ENCODE peak calls at places on chromosomes 13 and 19, in seven cellular contexts. One of them, this sample, is unnamed. For H3K36me3, the result is how much of the 10 kb centered on the place peaks cover.

GRCh38 chr19:19103167-19103566 is 35.1 kb downstream of the TMEM161A start:
- DNase-seq in H1: no peak
- DNase-seq in stomach: no peak
- DNase-seq in SK-N-SH: no peak
- DNase-seq in tibial nerve: no peak
- DNase-seq in transverse colon: no peak
- DNase-seq in ovary: no peak
- DNase-seq in this sample: no peak

GRCh38 chr19:31572671-31573298 is 223.5 kb upstream of the TSHZ3 start:
- DNase-seq in H1: no peak
- DNase-seq in ovary: no peak
- DNase-seq in transverse colon: no peak
- DNase-seq in tibial nerve: no peak
- DNase-seq in stomach: no peak
- DNase-seq in SK-N-SH: no peak
- DNase-seq in this sample: peak

GRCh38 chr19:33558846-33559245 is 37.3 kb upstream of the PEPD start:
- DNase-seq in H1: no peak
- DNase-seq in tibial nerve: peak
- DNase-seq in SK-N-SH: no peak
- DNase-seq in transverse colon: no peak
- DNase-seq in stomach: no peak
- DNase-seq in ovary: no peak
- DNase-seq in this sample: peak

GRCh38 chr19:13935765-13936486 is 2.3 kb downstream of the PODNL1 start:
- DNase-seq in H1: no peak
- DNase-seq in SK-N-SH: peak
- DNase-seq in stomach: no peak
- DNase-seq in transverse colon: no peak
- DNase-seq in ovary: no peak
- DNase-seq in tibial nerve: no peak
- DNase-seq in this sample: no peak

GRCh38 chr19:38722947-38723605 is 21.2 kb downstream of the CAPN12 start:
- DNase-seq in tibial nerve: no peak
- DNase-seq in H1: no peak
- DNase-seq in SK-N-SH: no peak
- DNase-seq in stomach: no peak
- DNase-seq in ovary: no peak
- DNase-seq in transverse colon: no peak
- DNase-seq in this sample: no peak

GRCh38 chr19:55552620-55553019 is 7.3 kb upstream of the SBK3 start:
- DNase-seq in transverse colon: no peak
- DNase-seq in SK-N-SH: no peak
- DNase-seq in stomach: no peak
- DNase-seq in H1: no peak
- DNase-seq in tibial nerve: no peak
- DNase-seq in ovary: peak
- DNase-seq in this sample: no peak

GRCh38 chr13:38635030-38635429 is 51.8 kb upstream of the FREM2 start:
- DNase-seq in SK-N-SH: no peak
- DNase-seq in ovary: no peak
- DNase-seq in transverse colon: no peak
- DNase-seq in stomach: no peak
- DNase-seq in H1: no peak
- DNase-seq in tibial nerve: no peak
- DNase-seq in this sample: no peak

GRCh38 chr19:30873691-30874090 is 475.5 kb downstream of the TSHZ3 start:
- DNase-seq in tibial nerve: no peak
- DNase-seq in H1: no peak
- DNase-seq in transverse colon: no peak
- DNase-seq in ovary: no peak
- DNase-seq in stomach: no peak
- DNase-seq in SK-N-SH: no peak
- DNase-seq in this sample: no peak

GRCh38 chr19:20503536-20503935 is 62.0 kb downstream of the ZNF737 start:
- DNase-seq in tibial nerve: no peak
- DNase-seq in stomach: peak
- DNase-seq in ovary: no peak
- DNase-seq in transverse colon: no peak
- DNase-seq in SK-N-SH: no peak
- DNase-seq in H1: no peak
- DNase-seq in this sample: no peak

GRCh38 chr19:2114218-2114617 is 17.5 kb downstream of the IZUMO4 start:
- DNase-seq in transverse colon: no peak
- DNase-seq in stomach: no peak
- DNase-seq in SK-N-SH: no peak
- DNase-seq in H1: no peak
- DNase-seq in tibial nerve: no peak
- DNase-seq in ovary: no peak
- DNase-seq in this sample: no peak

GRCh38 chr19:2112516-2113320 is 16.0 kb downstream of the IZUMO4 start:
- DNase-seq in ovary: no peak
- DNase-seq in tibial nerve: no peak
- DNase-seq in stomach: no peak
- DNase-seq in H1: no peak
- DNase-seq in transverse colon: no peak
- DNase-seq in SK-N-SH: no peak
- DNase-seq in this sample: no peak

GRCh38 chr19:2114821-2115220 is 18.1 kb downstream of the IZUMO4 start:
- DNase-seq in H1: no peak
- DNase-seq in SK-N-SH: no peak
- DNase-seq in transverse colon: no peak
- DNase-seq in stomach: no peak
- DNase-seq in tibial nerve: no peak
- DNase-seq in ovary: no peak
- DNase-seq in this sample: no peak

GRCh38 chr19:2115324-2115723 is 18.6 kb downstream of the IZUMO4 start:
- DNase-seq in H1: no peak
- DNase-seq in transverse colon: no peak
- DNase-seq in ovary: no peak
- DNase-seq in stomach: no peak
- DNase-seq in SK-N-SH: no peak
- DNase-seq in tibial nerve: no peak
- DNase-seq in this sample: no peak

GRCh38 chr19:2113436-2114211 is 16.9 kb downstream of the IZUMO4 start:
- DNase-seq in ovary: no peak
- DNase-seq in tibial nerve: no peak
- DNase-seq in SK-N-SH: no peak
- DNase-seq in stomach: no peak
- DNase-seq in transverse colon: no peak
- DNase-seq in H1: no peak
- DNase-seq in this sample: no peak
- H3K36me3 ChIP-seq in ovary: under half
- H3K36me3 ChIP-seq in tibial nerve: half or more
- H3K36me3 ChIP-seq in SK-N-SH: under half
- H3K36me3 ChIP-seq in stomach: half or more
- H3K36me3 ChIP-seq in transverse colon: half or more
- H3K36me3 ChIP-seq in H1: half or more
- H3K36me3 ChIP-seq in this sample: half or more

GRCh38 chr13:110511509-110512181 is 49.9 kb downstream of the RAB20 start:
- DNase-seq in ovary: no peak
- DNase-seq in SK-N-SH: no peak
- DNase-seq in tibial nerve: no peak
- DNase-seq in stomach: no peak
- DNase-seq in H1: no peak
- DNase-seq in transverse colon: no peak
- DNase-seq in this sample: peak

GRCh38 chr13:110509971-110510786 is 51.3 kb downstream of the RAB20 start:
- DNase-seq in transverse colon: no peak
- DNase-seq in SK-N-SH: no peak
- DNase-seq in H1: no peak
- DNase-seq in ovary: peak
- DNase-seq in tibial nerve: no peak
- DNase-seq in stomach: no peak
- DNase-seq in this sample: no peak

GRCh38 chr13:110506859-110507566 is 54.5 kb downstream of the RAB20 start:
- DNase-seq in H1: no peak
- DNase-seq in transverse colon: peak
- DNase-seq in ovary: peak
- DNase-seq in SK-N-SH: no peak
- DNase-seq in stomach: peak
- DNase-seq in tibial nerve: peak
- DNase-seq in this sample: peak

GRCh38 chr13:110507678-110508381 is 53.7 kb downstream of the RAB20 start:
- DNase-seq in tibial nerve: no peak
- DNase-seq in ovary: no peak
- DNase-seq in transverse colon: peak
- DNase-seq in H1: no peak
- DNase-seq in SK-N-SH: no peak
- DNase-seq in stomach: peak
- DNase-seq in this sample: no peak

GRCh38 chr13:110509478-110509926 is 52.0 kb downstream of the RAB20 start:
- DNase-seq in stomach: no peak
- DNase-seq in H1: no peak
- DNase-seq in transverse colon: no peak
- DNase-seq in ovary: no peak
- DNase-seq in tibial nerve: no peak
- DNase-seq in SK-N-SH: peak
- DNase-seq in this sample: no peak
- TF ChIP-seq EP300 in stomach: peak
- TF ChIP-seq EP300 in H1: no peak
- TF ChIP-seq EP300 in transverse colon: no peak
- TF ChIP-seq EP300 in ovary: no peak
- TF ChIP-seq EP300 in tibial nerve: no peak
- TF ChIP-seq EP300 in SK-N-SH: no peak
- TF ChIP-seq EP300 in this sample: peak

DNA sequence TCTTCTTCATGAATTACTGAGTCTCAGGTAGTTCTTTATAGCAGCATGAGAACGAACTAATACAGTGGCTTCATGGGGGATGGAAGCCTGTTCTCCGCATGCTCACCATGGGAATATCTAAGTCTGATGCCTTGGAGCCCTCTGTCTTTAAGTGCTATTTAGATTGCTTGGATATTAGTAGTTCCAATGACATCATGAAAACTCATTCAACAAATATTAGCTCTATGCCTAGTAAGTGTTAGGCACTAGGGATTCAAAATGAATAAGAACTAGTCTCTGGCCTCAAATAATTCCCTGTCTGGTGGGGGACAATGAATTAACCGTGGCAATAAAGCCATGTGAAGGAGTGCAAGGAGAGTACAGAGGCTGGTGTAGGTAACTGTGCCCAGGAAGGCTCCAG is 6.2 kb upstream of the WASF3 start:
- DNase-seq in SK-N-SH: no peak
- DNase-seq in tibial nerve: no peak
- DNase-seq in H1: no peak
- DNase-seq in transverse colon: no peak
- DNase-seq in stomach: no peak
- DNase-seq in ovary: no peak
- DNase-seq in this sample: no peak
- H3K36me3 ChIP-seq in SK-N-SH: under half
- H3K36me3 ChIP-seq in tibial nerve: under half
- H3K36me3 ChIP-seq in H1: under half
- H3K36me3 ChIP-seq in transverse colon: under half
- H3K36me3 ChIP-seq in stomach: under half
- H3K36me3 ChIP-seq in ovary: under half
- H3K36me3 ChIP-seq in this sample: under half

DNA sequence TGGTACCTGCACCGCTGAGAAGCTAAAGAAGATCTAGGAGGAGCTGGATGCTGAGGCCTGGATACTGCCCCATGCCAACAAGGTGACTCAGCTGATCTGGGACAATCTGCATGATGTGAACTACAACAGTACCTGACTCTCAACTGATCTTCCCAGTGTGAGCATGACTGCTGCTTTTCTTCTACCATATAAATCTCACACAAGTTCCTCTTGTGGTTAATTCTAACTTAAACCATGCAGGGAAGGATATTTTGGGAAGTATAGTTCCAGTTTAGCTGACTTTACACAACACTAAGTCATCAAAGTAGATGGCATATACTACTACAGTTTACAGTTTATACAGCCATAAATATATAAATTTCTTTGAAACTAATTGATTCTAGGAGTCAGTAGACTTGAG is 91.9 kb downstream of the SLAIN1 start:
- DNase-seq in tibial nerve: no peak
- DNase-seq in SK-N-SH: no peak
- DNase-seq in stomach: no peak
- DNase-seq in H1: no peak
- DNase-seq in ovary: no peak
- DNase-seq in transverse colon: no peak
- DNase-seq in this sample: no peak
- TF ChIP-seq EP300 in tibial nerve: no peak
- TF ChIP-seq EP300 in SK-N-SH: no peak
- TF ChIP-seq EP300 in stomach: no peak
- TF ChIP-seq EP300 in H1: no peak
- TF ChIP-seq EP300 in ovary: no peak
- TF ChIP-seq EP300 in transverse colon: no peak
- TF ChIP-seq EP300 in this sample: no peak

GRCh38 chr19:50047686-50048085 is 21.9 kb downstream of the ZNF473 start:
- DNase-seq in stomach: no peak
- DNase-seq in transverse colon: no peak
- DNase-seq in SK-N-SH: no peak
- DNase-seq in H1: no peak
- DNase-seq in tibial nerve: no peak
- DNase-seq in ovary: no peak
- DNase-seq in this sample: no peak

GRCh38 chr19:50044922-50045321 is 19.1 kb downstream of the ZNF473 start:
- DNase-seq in transverse colon: no peak
- DNase-seq in stomach: no peak
- DNase-seq in SK-N-SH: no peak
- DNase-seq in H1: no peak
- DNase-seq in tibial nerve: no peak
- DNase-seq in ovary: no peak
- DNase-seq in this sample: no peak

GRCh38 chr19:50043967-50044366 is 18.2 kb downstream of the ZNF473 start:
- DNase-seq in transverse colon: no peak
- DNase-seq in tibial nerve: no peak
- DNase-seq in H1: no peak
- DNase-seq in SK-N-SH: no peak
- DNase-seq in ovary: no peak
- DNase-seq in stomach: no peak
- DNase-seq in this sample: no peak

GRCh38 chr19:50050406-50051223 is 24.8 kb downstream of the ZNF473 start:
- DNase-seq in SK-N-SH: peak
- DNase-seq in ovary: peak
- DNase-seq in transverse colon: peak
- DNase-seq in stomach: peak
- DNase-seq in tibial nerve: peak
- DNase-seq in H1: peak
- DNase-seq in this sample: peak

DNA sequence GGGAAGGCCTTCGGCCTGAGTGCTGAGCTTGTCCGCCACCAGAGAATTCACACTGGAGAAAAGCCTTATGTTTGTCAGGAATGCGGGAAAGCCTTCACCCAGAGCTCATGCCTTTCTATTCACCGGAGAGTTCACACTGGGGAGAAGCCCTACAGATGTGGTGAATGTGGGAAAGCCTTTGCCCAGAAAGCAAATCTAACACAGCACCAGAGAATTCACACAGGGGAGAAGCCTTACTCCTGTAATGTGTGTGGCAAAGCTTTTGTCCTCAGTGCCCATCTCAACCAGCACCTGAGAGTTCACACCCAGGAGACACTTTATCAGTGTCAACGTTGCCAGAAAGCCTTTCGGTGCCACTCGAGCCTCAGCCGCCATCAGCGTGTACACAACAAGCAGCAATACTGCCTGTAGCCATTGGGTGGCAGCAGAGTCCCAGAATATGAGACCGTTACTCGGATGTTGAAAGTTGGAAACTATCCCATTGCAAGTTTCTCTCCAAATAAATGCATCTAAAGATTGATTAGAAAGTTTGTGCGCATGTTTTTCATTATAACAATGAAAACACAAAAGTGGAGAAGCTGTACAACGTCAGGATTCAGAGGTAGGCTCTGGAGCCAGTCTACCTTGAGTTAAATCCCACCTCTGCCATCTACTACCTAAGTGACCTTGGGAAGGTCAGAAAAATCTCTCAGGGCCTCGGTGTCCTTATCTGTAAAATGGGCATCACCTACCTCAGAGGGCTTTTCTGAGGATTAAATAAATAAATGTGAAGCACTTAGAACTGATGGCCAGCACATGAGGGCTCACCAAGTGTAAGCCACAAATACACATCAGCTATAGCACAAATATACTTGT is 21.1 kb downstream of the ZNF473 start:
- DNase-seq in SK-N-SH: peak
- DNase-seq in transverse colon: peak
- DNase-seq in ovary: peak
- DNase-seq in stomach: peak
- DNase-seq in H1: peak
- DNase-seq in tibial nerve: peak
- DNase-seq in this sample: peak
- H3K36me3 ChIP-seq in SK-N-SH: half or more
- H3K36me3 ChIP-seq in transverse colon: under half
- H3K36me3 ChIP-seq in ovary: under half
- H3K36me3 ChIP-seq in stomach: under half
- H3K36me3 ChIP-seq in H1: under half
- H3K36me3 ChIP-seq in tibial nerve: half or more
- H3K36me3 ChIP-seq in this sample: half or more

This sample was measured in sigmoid colon.